ENCODE peak calls at places on chromosomes 11 and 22, in ten cellular contexts. H, Y, E, U, X, V, L, M, T and D are unnamed samples.

GRCh38 chr22:46076651-46077339 is 73.5 kb upstream of the PPARA start:
- DNase-seq in H (peak), Y (no peak), E (no peak), U (peak), X (no peak), V (no peak), L (no peak), M (no peak), T (peak), D (peak)

GRCh38 chr11:93468286-93468685 is 74.9 kb downstream of the SMCO4 start:
- DNase-seq in H (no peak), Y (no peak), E (no peak), U (no peak), X (no peak), V (no peak), L (no peak), M (no peak), T (no peak), D (no peak)

GRCh38 chr22:40685406-40685805 is 6.1 kb downstream of the MCHR1 start:
- DNase-seq in H (no peak), Y (no peak), E (no peak), U (no peak), X (no peak), V (no peak), L (no peak), M (no peak), T (no peak), D (no peak)

GRCh38 chr11:64710418-64711137 is 12.4 kb downstream of the NRXN2 start:
- DNase-seq in H (no peak), Y (peak), E (no peak), U (no peak), X (peak), V (no peak), L (no peak), M (no peak), T (no peak), D (no peak)

GRCh38 chr11:2590131-2590950 is 109.5 kb downstream of the KCNQ1OT1 start:
- DNase-seq in H (no peak), Y (no peak), E (no peak), U (no peak), X (no peak), V (no peak), L (peak), M (no peak), T (no peak), D (no peak)

GRCh38 chr22:27183474-27183873 is 526.1 kb downstream of the MIAT start:
- DNase-seq in H (no peak), Y (no peak), E (no peak), U (no peak), X (no peak), V (no peak), L (no peak), M (no peak), T (no peak), D (no peak)

GRCh38 chr22:37896181-37896592 is 9.9 kb upstream of the MICALL1 start:
- DNase-seq in H (no peak), Y (no peak), E (no peak), U (no peak), X (peak), V (no peak), L (no peak), M (no peak), T (no peak), D (peak)

GRCh38 chr11:97140885-97141494 is 751.2 kb downstream of the JRKL start:
- DNase-seq in H (no peak), Y (no peak), E (no peak), U (no peak), X (peak), V (no peak), L (no peak), M (no peak), T (no peak), D (peak)

GRCh38 chr22:35835267-35835997 is 117.8 kb downstream of the APOL5 start:
- DNase-seq in H (no peak), Y (no peak), E (no peak), U (peak), X (peak), V (no peak), L (no peak), M (no peak), T (no peak), D (peak)

GRCh38 chr11:45932217-45932616 is 9.8 kb downstream of the LARGE2 start:
- DNase-seq in H (no peak), Y (no peak), E (no peak), U (no peak), X (no peak), V (no peak), L (no peak), M (no peak), T (no peak), D (no peak)

GRCh38 chr11:122204206-122204605 is 88.2 kb upstream of the BLID start:
- DNase-seq in H (no peak), Y (peak), E (no peak), U (no peak), X (no peak), V (no peak), L (no peak), M (no peak), T (no peak), D (no peak)

GRCh38 chr11:103872748-103873147 is 163.7 kb upstream of the DDI1 start:
- DNase-seq in H (no peak), Y (no peak), E (no peak), U (no peak), X (no peak), V (no peak), L (no peak), M (no peak), T (no peak), D (no peak)

GRCh38 chr22:46390652-46391301 is 55.3 kb downstream of the TRMU start:
- DNase-seq in H (no peak), Y (peak), E (peak), U (peak), X (peak), V (peak), L (peak), M (no peak), T (no peak), D (peak)

GRCh38 chr11:31940396-31941037 is 129.4 kb upstream of the PAX6 start:
- DNase-seq in H (no peak), Y (peak), E (peak), U (no peak), X (no peak), V (no peak), L (no peak), M (no peak), T (no peak), D (peak)

GRCh38 chr11:7596975-7597391 is 76.3 kb downstream of the CYB5R2 start:
- DNase-seq in H (no peak), Y (no peak), E (no peak), U (no peak), X (no peak), V (no peak), L (no peak), M (no peak), T (no peak), D (no peak)

GRCh38 chr11:77819921-77820564 is 479 bp downstream of the RSF1 start:
- DNase-seq in H (peak), Y (peak), E (no peak), U (no peak), X (peak), V (peak), L (peak), M (peak), T (no peak), D (peak)

GRCh38 chr11:71223671-71224660 is 28.4 kb downstream of the SHANK2 start:
- DNase-seq in H (no peak), Y (no peak), E (no peak), U (no peak), X (no peak), V (no peak), L (peak), M (no peak), T (no peak), D (no peak)

GRCh38 chr11:47775240-47775869 is 8.2 kb upstream of the FNBP4 start:
- DNase-seq in H (no peak), Y (no peak), E (no peak), U (no peak), X (no peak), V (no peak), L (no peak), M (no peak), T (peak), D (no peak)

GRCh38 chr11:119206512-119207299 is 567 bp downstream of the CBL start:
- DNase-seq in H (peak), Y (no peak), E (no peak), U (no peak), X (peak), V (peak), L (peak), M (peak), T (no peak), D (peak)

GRCh38 chr11:112538529-112538928 is 277.9 kb upstream of the PLET1 start:
- DNase-seq in H (no peak), Y (no peak), E (no peak), U (no peak), X (no peak), V (no peak), L (no peak), M (no peak), T (no peak), D (no peak)

GRCh38 chr22:30538280-30538679 is 8.3 kb downstream of the SEC14L6 start:
- DNase-seq in H (no peak), Y (peak), E (no peak), U (no peak), X (no peak), V (no peak), L (no peak), M (no peak), T (no peak), D (no peak)

GRCh38 chr11:77140231-77140959 is 12.3 kb downstream of the MYO7A start:
- DNase-seq in H (peak), Y (no peak), E (no peak), U (no peak), X (peak), V (no peak), L (peak), M (peak), T (peak), D (peak)

GRCh38 chr22:25624486-25624885 is 60.0 kb downstream of the GRK3 start:
- DNase-seq in H (no peak), Y (no peak), E (no peak), U (no peak), X (no peak), V (no peak), L (no peak), M (no peak), T (no peak), D (no peak)

GRCh38 chr22:39592104-39593060 is 21.8 kb downstream of the CACNA1I start:
- DNase-seq in H (no peak), Y (peak), E (peak), U (peak), X (peak), V (no peak), L (no peak), M (no peak), T (no peak), D (peak)

GRCh38 chr11:118581057-118581456 is 8.8 kb downstream of the ARCN1 start:
- DNase-seq in H (no peak), Y (no peak), E (no peak), U (no peak), X (no peak), V (no peak), L (no peak), M (no peak), T (no peak), D (no peak)

GRCh38 chr11:132062541-132062940 is 692.1 kb downstream of the NTM start:
- DNase-seq in H (no peak), Y (peak), E (no peak), U (no peak), X (no peak), V (no peak), L (no peak), M (no peak), T (no peak), D (peak)

GRCh38 chr11:72629266-72629665 is 45.0 kb downstream of the PDE2A start:
- DNase-seq in H (no peak), Y (no peak), E (no peak), U (no peak), X (no peak), V (no peak), L (no peak), M (no peak), T (no peak), D (no peak)

GRCh38 chr11:83521647-83522596 is 235.8 kb upstream of the CCDC90B start:
- DNase-seq in H (no peak), Y (no peak), E (no peak), U (peak), X (peak), V (no peak), L (peak), M (peak), T (no peak), D (peak)

GRCh38 chr11:131907371-131907770 is 537.0 kb downstream of the NTM start:
- DNase-seq in H (no peak), Y (no peak), E (no peak), U (no peak), X (no peak), V (no peak), L (no peak), M (no peak), T (no peak), D (no peak)

GRCh38 chr22:49139492-49140151 is 688.1 kb downstream of the BRD1 start:
- DNase-seq in H (no peak), Y (no peak), E (no peak), U (no peak), X (no peak), V (no peak), L (peak), M (no peak), T (no peak), D (no peak)

GRCh38 chr11:123173040-123173855 is 21.8 kb downstream of the CLMP start:
- DNase-seq in H (no peak), Y (peak), E (peak), U (peak), X (no peak), V (no peak), L (no peak), M (no peak), T (no peak), D (peak)

GRCh38 chr11:843818-844692 is 1.4 kb downstream of the TSPAN4 start:
- DNase-seq in H (peak), Y (peak), E (peak), U (peak), X (peak), V (peak), L (peak), M (peak), T (peak), D (peak)

GRCh38 chr22:36027960-36028645 is 521 bp downstream of the RBFOX2 start:
- DNase-seq in H (peak), Y (peak), E (no peak), U (no peak), X (peak), V (peak), L (peak), M (peak), T (no peak), D (no peak)

GRCh38 chr11:96219981-96220623 is 122.9 kb downstream of the MAML2 start:
- DNase-seq in H (no peak), Y (no peak), E (no peak), U (no peak), X (no peak), V (no peak), L (peak), M (no peak), T (no peak), D (peak)

GRCh38 chr11:26028294-26028954 is 303.5 kb upstream of the ANO3 start:
- DNase-seq in H (no peak), Y (peak), E (peak), U (no peak), X (peak), V (no peak), L (no peak), M (no peak), T (no peak), D (peak)

DNA sequence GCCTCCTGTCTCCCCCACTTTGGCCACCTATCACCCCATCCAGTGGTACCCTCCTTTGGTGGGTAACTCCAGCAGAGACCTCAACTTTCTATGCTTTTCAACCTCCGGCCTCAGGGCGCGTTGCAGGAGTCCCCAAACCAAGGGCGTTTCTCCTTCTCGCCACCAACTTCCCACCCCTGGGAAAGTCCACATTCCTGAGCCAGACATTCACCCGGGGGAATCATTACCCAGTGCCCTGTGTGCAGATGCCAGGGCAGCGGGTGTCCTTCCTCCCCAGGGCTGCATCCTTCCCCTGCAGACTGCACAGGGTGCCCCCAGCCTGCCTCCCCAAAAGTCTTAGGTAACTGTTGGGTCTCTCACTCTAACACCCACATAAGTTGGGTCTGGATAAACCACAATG is 26.4 kb downstream of the MYEOV start:
- DNase-seq in H (no peak), Y (no peak), E (no peak), U (no peak), X (no peak), V (no peak), L (no peak), M (no peak), T (no peak), D (no peak)
- H3K4me3 ChIP-seq in H (no peak), Y (no peak), E (no peak), U (no peak), X (no peak), V (no peak), L (no peak), M (no peak), T (no peak), D (no peak)

GRCh38 chr11:116786360-116786759 is 1.5 kb downstream of the ZPR1 start:
- DNase-seq in H (no peak), Y (no peak), E (no peak), U (no peak), X (no peak), V (no peak), L (no peak), M (no peak), T (no peak), D (no peak)
- H3K4me3 ChIP-seq in H (no peak), Y (no peak), E (no peak), U (no peak), X (no peak), V (no peak), L (no peak), M (no peak), T (no peak), D (no peak)

GRCh38 chr11:115430345-115430744 is 73.9 kb downstream of the CADM1 start:
- DNase-seq in H (no peak), Y (no peak), E (no peak), U (no peak), X (no peak), V (no peak), L (no peak), M (no peak), T (no peak), D (no peak)
- H3K4me3 ChIP-seq in H (no peak), Y (no peak), E (no peak), U (no peak), X (no peak), V (no peak), L (no peak), M (no peak), T (no peak), D (no peak)

GRCh38 chr22:43128928-43129424 is 14.2 kb downstream of the MCAT start:
- DNase-seq in H (no peak), Y (no peak), E (no peak), U (no peak), X (no peak), V (no peak), L (peak), M (no peak), T (no peak), D (no peak)

GRCh38 chr22:43129426-43130425 is 13.5 kb downstream of the MCAT start:
- DNase-seq in H (no peak), Y (no peak), E (no peak), U (no peak), X (no peak), V (no peak), L (peak), M (no peak), T (no peak), D (no peak)

GRCh38 chr22:43127166-43127908 is 15.9 kb downstream of the MCAT start:
- DNase-seq in H (no peak), Y (no peak), E (no peak), U (no peak), X (no peak), V (no peak), L (peak), M (no peak), T (no peak), D (no peak)

GRCh38 chr22:43128116-43128515 is 15.1 kb downstream of the MCAT start:
- DNase-seq in H (no peak), Y (no peak), E (no peak), U (no peak), X (no peak), V (no peak), L (no peak), M (no peak), T (no peak), D (no peak)

GRCh38 chr22:43126506-43127165 is 16.1 kb downstream of the BIK start:
- DNase-seq in H (no peak), Y (peak), E (no peak), U (peak), X (peak), V (no peak), L (peak), M (no peak), T (no peak), D (peak)
- H3K4me3 ChIP-seq in H (no peak), Y (no peak), E (no peak), U (no peak), X (no peak), V (no peak), L (no peak), M (no peak), T (no peak), D (no peak)

GRCh38 chr11:60952742-60953170 is 780 bp upstream of the SLC15A3 start:
- DNase-seq in H (no peak), Y (no peak), E (no peak), U (no peak), X (peak), V (no peak), L (no peak), M (no peak), T (no peak), D (no peak)
- H3K4me3 ChIP-seq in H (peak), Y (no peak), E (no peak), U (peak), X (no peak), V (peak), L (peak), M (no peak), T (peak), D (peak)

GRCh38 chr22:28943501-28943879 is 60.1 kb downstream of the ZNRF3 start:
- DNase-seq in H (peak), Y (no peak), E (no peak), U (no peak), X (no peak), V (peak), L (no peak), M (no peak), T (no peak), D (no peak)
- H3K4me3 ChIP-seq in H (no peak), Y (no peak), E (no peak), U (no peak), X (no peak), V (no peak), L (no peak), M (no peak), T (no peak), D (no peak)